ENCODE peak calls at places on chromosome 19, in five cellular contexts. One of them, this sample, is unnamed.
A peak's percentile ranks its signal among the peaks of the same experiment; 100 is the strongest.

GRCh38 chr19:7869910-7870511 is 4.2 kb downstream of the PRR36 start:
- DNase-seq in CD8-positive, alpha-beta T cell: peak; percentile 45
- DNase-seq in cardiac muscle cell: no peak
- DNase-seq in GM23248: peak; percentile 37
- DNase-seq in thoracic aorta: no peak
- DNase-seq in this sample: peak; percentile 57

GRCh38 chr19:52492201-52492960 is 35.1 kb upstream of the ZNF808 start:
- DNase-seq in thoracic aorta: no peak
- DNase-seq in GM23248: peak; percentile 4
- DNase-seq in cardiac muscle cell: no peak
- DNase-seq in CD8-positive, alpha-beta T cell: no peak
- DNase-seq in this sample: peak; percentile 14

GRCh38 chr19:39390460-39390758 is 497 bp downstream of the PAF1 start:
- DNase-seq in cardiac muscle cell: no peak
- DNase-seq in CD8-positive, alpha-beta T cell: peak; percentile 74
- DNase-seq in GM23248: peak; percentile 75
- DNase-seq in thoracic aorta: no peak
- DNase-seq in this sample: peak; percentile 84

GRCh38 chr19:7778081-7778480 is 15.0 kb downstream of the CLEC4M start:
- DNase-seq in GM23248: no peak
- DNase-seq in cardiac muscle cell: no peak
- DNase-seq in thoracic aorta: no peak
- DNase-seq in CD8-positive, alpha-beta T cell: no peak
- DNase-seq in this sample: no peak

GRCh38 chr19:32165176-32165575 is 180.2 kb upstream of the ZNF507 start:
- DNase-seq in cardiac muscle cell: no peak
- DNase-seq in GM23248: no peak
- DNase-seq in thoracic aorta: no peak
- DNase-seq in CD8-positive, alpha-beta T cell: no peak
- DNase-seq in this sample: no peak

GRCh38 chr19:23771761-23772667 is 13.3 kb upstream of the ZNF681 start:
- DNase-seq in GM23248: no peak
- DNase-seq in cardiac muscle cell: no peak
- DNase-seq in CD8-positive, alpha-beta T cell: no peak
- DNase-seq in thoracic aorta: no peak
- DNase-seq in this sample: no peak

GRCh38 chr19:30309983-30310805 is 62.0 kb upstream of the ZNF536 start:
- DNase-seq in thoracic aorta: no peak
- DNase-seq in cardiac muscle cell: no peak
- DNase-seq in CD8-positive, alpha-beta T cell: no peak
- DNase-seq in GM23248: no peak
- DNase-seq in this sample: no peak

GRCh38 chr19:41995959-41996797 is 2.1 kb upstream of the ATP1A3 start:
- DNase-seq in CD8-positive, alpha-beta T cell: no peak
- DNase-seq in cardiac muscle cell: no peak
- DNase-seq in GM23248: peak; percentile 40
- DNase-seq in thoracic aorta: no peak
- DNase-seq in this sample: no peak

GRCh38 chr19:43316591-43317319 is 36.7 kb upstream of the CD177 start:
- DNase-seq in cardiac muscle cell: peak; percentile 15
- DNase-seq in CD8-positive, alpha-beta T cell: no peak
- DNase-seq in GM23248: peak; percentile 54
- DNase-seq in thoracic aorta: no peak
- DNase-seq in this sample: no peak

GRCh38 chr19:35908010-35908441 is at the start of gene TYROBP:
- DNase-seq in GM23248: no peak
- DNase-seq in cardiac muscle cell: no peak
- DNase-seq in thoracic aorta: no peak
- DNase-seq in CD8-positive, alpha-beta T cell: no peak
- DNase-seq in this sample: no peak

GRCh38 chr19:10975374-10976036 is 14.7 kb downstream of the SMARCA4 start:
- DNase-seq in cardiac muscle cell: peak; percentile 84
- DNase-seq in CD8-positive, alpha-beta T cell: no peak
- DNase-seq in GM23248: peak; percentile 42
- DNase-seq in thoracic aorta: no peak
- DNase-seq in this sample: no peak

GRCh38 chr19:55484571-55485438 is at the start of gene NAT14:
- DNase-seq in CD8-positive, alpha-beta T cell: peak; percentile 63
- DNase-seq in thoracic aorta: no peak
- DNase-seq in cardiac muscle cell: peak; percentile 71
- DNase-seq in GM23248: peak; percentile 77
- DNase-seq in this sample: peak; percentile 71

GRCh38 chr19:35862528-35862927 is 5.8 kb downstream of the KIRREL2 start:
- DNase-seq in GM23248: no peak
- DNase-seq in thoracic aorta: no peak
- DNase-seq in cardiac muscle cell: no peak
- DNase-seq in CD8-positive, alpha-beta T cell: no peak
- DNase-seq in this sample: no peak

GRCh38 chr19:1602091-1602707 is 3.1 kb downstream of the UQCR11 start:
- DNase-seq in GM23248: no peak
- DNase-seq in cardiac muscle cell: no peak
- DNase-seq in CD8-positive, alpha-beta T cell: no peak
- DNase-seq in thoracic aorta: no peak
- DNase-seq in this sample: no peak

GRCh38 chr19:18502633-18503294 is 19.1 kb downstream of the ELL start:
- DNase-seq in cardiac muscle cell: no peak
- DNase-seq in GM23248: no peak
- DNase-seq in thoracic aorta: no peak
- DNase-seq in CD8-positive, alpha-beta T cell: no peak
- DNase-seq in this sample: no peak
- H3K4me1 ChIP-seq in cardiac muscle cell: peaks cover 36% of the 10 kb centered on the region
- H3K4me1 ChIP-seq in GM23248: peaks cover 28% of the 10 kb centered on the region
- H3K4me1 ChIP-seq in thoracic aorta: peaks cover 91% of the 10 kb centered on the region
- H3K4me1 ChIP-seq in CD8-positive, alpha-beta T cell: peaks cover 86% of the 10 kb centered on the region
- H3K4me1 ChIP-seq in this sample: peaks cover 52% of the 10 kb centered on the region

GRCh38 chr19:17264641-17264979 is at the start of gene USHBP1:
- DNase-seq in cardiac muscle cell: no peak
- DNase-seq in GM23248: no peak
- DNase-seq in thoracic aorta: no peak
- DNase-seq in CD8-positive, alpha-beta T cell: no peak
- DNase-seq in this sample: no peak

GRCh38 chr19:17266975-17267788 is at the start of gene BABAM1:
- DNase-seq in CD8-positive, alpha-beta T cell: peak; percentile 92
- DNase-seq in GM23248: peak; percentile 98
- DNase-seq in thoracic aorta: peak; percentile 97
- DNase-seq in cardiac muscle cell: peak; percentile 99
- DNase-seq in this sample: peak; percentile 98

GRCh38 chr19:17266589-17266974 is 661 bp upstream of the BABAM1 start:
- DNase-seq in thoracic aorta: no peak
- DNase-seq in GM23248: no peak
- DNase-seq in CD8-positive, alpha-beta T cell: no peak
- DNase-seq in cardiac muscle cell: no peak
- DNase-seq in this sample: no peak

GRCh38 chr19:17263712-17264640 is 569 bp downstream of the USHBP1 start:
- DNase-seq in GM23248: no peak
- DNase-seq in cardiac muscle cell: no peak
- DNase-seq in CD8-positive, alpha-beta T cell: no peak
- DNase-seq in thoracic aorta: no peak
- DNase-seq in this sample: no peak

DNA sequence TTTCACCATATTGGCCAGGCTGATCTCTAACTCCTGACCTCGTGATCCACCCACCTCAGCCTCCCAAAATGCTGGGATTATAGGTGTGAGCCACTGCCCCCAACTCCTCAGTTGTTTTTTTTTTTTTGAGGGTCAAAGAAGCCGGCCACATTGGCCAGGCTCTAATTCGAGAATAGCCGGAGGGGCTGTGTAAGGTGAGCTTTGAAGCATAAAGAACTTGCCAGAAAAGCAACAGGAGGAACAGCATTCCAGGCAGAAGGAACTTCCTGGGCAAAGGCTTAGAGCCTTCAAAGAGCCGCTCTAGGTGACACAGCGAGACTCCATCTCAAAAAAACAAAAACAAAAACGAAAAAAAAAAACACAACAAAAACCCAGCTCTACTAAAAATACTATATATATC is 1.2 kb upstream of the BABAM1 start:
- DNase-seq in cardiac muscle cell: no peak
- DNase-seq in CD8-positive, alpha-beta T cell: no peak
- DNase-seq in GM23248: no peak
- DNase-seq in thoracic aorta: no peak
- DNase-seq in this sample: no peak
- H3K4me1 ChIP-seq in cardiac muscle cell: peaks cover 3% of the 10 kb centered on the region
- H3K4me1 ChIP-seq in CD8-positive, alpha-beta T cell: peaks cover 15% of the 10 kb centered on the region
- H3K4me1 ChIP-seq in GM23248: peaks cover 6% of the 10 kb centered on the region
- H3K4me1 ChIP-seq in thoracic aorta: peaks cover 6% of the 10 kb centered on the region
- H3K4me1 ChIP-seq in this sample: peaks cover 23% of the 10 kb centered on the region

GRCh38 chr19:3338541-3339181 is 27.7 kb upstream of the NFIC start:
- DNase-seq in CD8-positive, alpha-beta T cell: peak; percentile 71
- DNase-seq in cardiac muscle cell: no peak
- DNase-seq in GM23248: no peak
- DNase-seq in thoracic aorta: no peak
- DNase-seq in this sample: peak; percentile 45
- H3K4me1 ChIP-seq in CD8-positive, alpha-beta T cell: peaks cover 12% of the 10 kb centered on the region
- H3K4me1 ChIP-seq in cardiac muscle cell: no peaks in the 10 kb centered on the region
- H3K4me1 ChIP-seq in GM23248: peaks cover 26% of the 10 kb centered on the region
- H3K4me1 ChIP-seq in thoracic aorta: peaks cover 38% of the 10 kb centered on the region
- H3K4me1 ChIP-seq in this sample: peaks cover 10% of the 10 kb centered on the region

GRCh38 chr19:34856052-34856451 is 70.7 kb upstream of the ZNF30 start:
- DNase-seq in cardiac muscle cell: no peak
- DNase-seq in GM23248: no peak
- DNase-seq in thoracic aorta: no peak
- DNase-seq in CD8-positive, alpha-beta T cell: no peak
- DNase-seq in this sample: no peak
- H3K4me1 ChIP-seq in cardiac muscle cell: no peaks in the 10 kb centered on the region
- H3K4me1 ChIP-seq in GM23248: no peaks in the 10 kb centered on the region
- H3K4me1 ChIP-seq in thoracic aorta: no peaks in the 10 kb centered on the region
- H3K4me1 ChIP-seq in CD8-positive, alpha-beta T cell: peaks cover 27% of the 10 kb centered on the region
- H3K4me1 ChIP-seq in this sample: peaks cover 28% of the 10 kb centered on the region

DNA sequence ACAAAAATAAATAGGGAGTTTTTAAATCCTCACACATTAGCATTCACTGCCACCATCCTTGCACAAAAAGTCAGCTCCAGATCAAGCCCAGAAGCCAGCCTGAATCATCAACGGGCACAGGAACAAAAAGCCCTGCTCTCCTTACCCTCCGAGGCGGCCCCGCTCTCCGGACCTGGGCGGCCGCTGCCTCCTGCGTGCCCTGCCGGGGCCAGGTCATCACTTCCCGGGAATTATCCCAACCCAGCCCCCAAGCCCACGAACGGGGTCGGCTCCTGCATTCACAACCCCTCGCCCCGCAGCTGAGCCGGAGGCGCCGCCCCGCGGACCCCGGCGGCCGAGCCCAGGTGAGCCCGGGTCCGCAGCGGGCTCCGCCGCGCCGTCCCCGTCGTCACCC is 754 bp downstream of the DNAJB1 start:
- DNase-seq in cardiac muscle cell: peak; percentile 37
- DNase-seq in CD8-positive, alpha-beta T cell: no peak
- DNase-seq in thoracic aorta: no peak
- DNase-seq in GM23248: peak; percentile 79
- DNase-seq in this sample: no peak
- H3K4me1 ChIP-seq in cardiac muscle cell: peaks cover 10% of the 10 kb centered on the region
- H3K4me1 ChIP-seq in CD8-positive, alpha-beta T cell: peaks cover 63% of the 10 kb centered on the region
- H3K4me1 ChIP-seq in thoracic aorta: peaks cover 30% of the 10 kb centered on the region
- H3K4me1 ChIP-seq in GM23248: peaks cover 25% of the 10 kb centered on the region
- H3K4me1 ChIP-seq in this sample: peaks cover 70% of the 10 kb centered on the region

GRCh38 chr19:47417746-47418594 is 1.4 kb downstream of the MEIS3 start:
- DNase-seq in thoracic aorta: no peak
- DNase-seq in CD8-positive, alpha-beta T cell: no peak
- DNase-seq in GM23248: peak; percentile 48
- DNase-seq in cardiac muscle cell: no peak
- DNase-seq in this sample: no peak
- H3K4me1 ChIP-seq in thoracic aorta: no peaks in the 10 kb centered on the region
- H3K4me1 ChIP-seq in CD8-positive, alpha-beta T cell: peaks cover 34% of the 10 kb centered on the region
- H3K4me1 ChIP-seq in GM23248: peaks cover 4% of the 10 kb centered on the region
- H3K4me1 ChIP-seq in cardiac muscle cell: peaks cover 25% of the 10 kb centered on the region
- H3K4me1 ChIP-seq in this sample: peaks cover 30% of the 10 kb centered on the region

GRCh38 chr19:53992211-53992610 is 774 bp downstream of the CACNG6 start:
- DNase-seq in cardiac muscle cell: no peak
- DNase-seq in thoracic aorta: no peak
- DNase-seq in CD8-positive, alpha-beta T cell: no peak
- DNase-seq in GM23248: no peak
- DNase-seq in this sample: no peak

GRCh38 chr19:53989600-53990533 is 1.6 kb upstream of the CACNG6 start:
- DNase-seq in cardiac muscle cell: peak; percentile 71
- DNase-seq in thoracic aorta: no peak
- DNase-seq in CD8-positive, alpha-beta T cell: no peak
- DNase-seq in GM23248: no peak
- DNase-seq in this sample: no peak

GRCh38 chr19:53985863-53986262 is 5.6 kb upstream of the CACNG6 start:
- DNase-seq in thoracic aorta: no peak
- DNase-seq in GM23248: no peak
- DNase-seq in cardiac muscle cell: no peak
- DNase-seq in CD8-positive, alpha-beta T cell: no peak
- DNase-seq in this sample: no peak

GRCh38 chr19:53991224-53992113 is at the start of gene CACNG6:
- DNase-seq in thoracic aorta: no peak
- DNase-seq in GM23248: peak; percentile 32
- DNase-seq in CD8-positive, alpha-beta T cell: no peak
- DNase-seq in cardiac muscle cell: peak; percentile 60
- DNase-seq in this sample: no peak

GRCh38 chr19:53988981-53989380 is 2.5 kb upstream of the CACNG6 start:
- DNase-seq in GM23248: no peak
- DNase-seq in cardiac muscle cell: no peak
- DNase-seq in CD8-positive, alpha-beta T cell: no peak
- DNase-seq in thoracic aorta: no peak
- DNase-seq in this sample: no peak
- H3K4me1 ChIP-seq in GM23248: no peaks in the 10 kb centered on the region
- H3K4me1 ChIP-seq in cardiac muscle cell: peaks cover 7% of the 10 kb centered on the region
- H3K4me1 ChIP-seq in CD8-positive, alpha-beta T cell: no peaks in the 10 kb centered on the region
- H3K4me1 ChIP-seq in thoracic aorta: no peaks in the 10 kb centered on the region
- H3K4me1 ChIP-seq in this sample: no peaks in the 10 kb centered on the region

This sample was measured in CD4-positive, CD25-positive, alpha-beta regulatory T cell.